ENCODE peak calls at places on chromosome 15, in four cellular contexts. C is neural crest cell, T is occipital lobe, U is HEK293T. I is an unnamed sample.

GRCh38 chr15:62502451-62502850 is 337.4 kb upstream of the C2CD4B start:
- DNase-seq in C (no peak), T (no peak), U (no peak), I (no peak)

GRCh38 chr15:31435891-31436628 is 109.4 kb downstream of the KLF13 start:
- DNase-seq in C (no peak), T (no peak), U (no peak), I (no peak)

GRCh38 chr15:47983533-47983932 is 137.3 kb upstream of the SLC24A5 start:
- DNase-seq in C (no peak), T (no peak), U (no peak), I (no peak)

GRCh38 chr15:40618023-40618422 is 24.0 kb downstream of the KNL1 start:
- DNase-seq in C (no peak), T (no peak), U (no peak), I (no peak)

GRCh38 chr15:52004806-52005205 is 14.2 kb upstream of the MAPK6 start:
- DNase-seq in C (no peak), T (no peak), U (no peak), I (no peak)

GRCh38 chr15:50854594-50855490 is 53.6 kb upstream of the AP4E1 start:
- DNase-seq in C (no peak), T (no peak), U (no peak), I (no peak)

GRCh38 chr15:83030021-83030420 is 18.6 kb upstream of the C15orf40 start:
- DNase-seq in C (no peak), T (no peak), U (no peak), I (no peak)

GRCh38 chr15:63243776-63244175 is 33.6 kb upstream of the APH1B start:
- DNase-seq in C (no peak), T (no peak), U (no peak), I (no peak)

GRCh38 chr15:53872410-53872809 is 105.8 kb upstream of the UNC13C start:
- DNase-seq in C (no peak), T (no peak), U (no peak), I (no peak)

GRCh38 chr15:95347846-95348245 is 982.7 kb upstream of the NR2F2 start:
- DNase-seq in C (no peak), T (no peak), U (no peak), I (no peak)

GRCh38 chr15:57259511-57260143 is 116.7 kb upstream of the CGNL1 start:
- DNase-seq in C (peak), T (no peak), U (no peak), I (peak)

GRCh38 chr15:83275412-83275811 is 9.1 kb downstream of the BNC1 start:
- DNase-seq in C (no peak), T (no peak), U (no peak), I (no peak)

GRCh38 chr15:77552066-77552465 is 80.6 kb downstream of the LINGO1 start:
- DNase-seq in C (no peak), T (no peak), U (no peak), I (no peak)

GRCh38 chr15:49075876-49076275 is 29.6 kb upstream of the SECISBP2L start:
- DNase-seq in C (no peak), T (no peak), U (no peak), I (no peak)

GRCh38 chr15:95875141-95875643 is 455.3 kb upstream of the NR2F2 start:
- DNase-seq in C (no peak), T (no peak), U (no peak), I (no peak)